ENCODE peak calls at places on chromosome 14, in four cellular contexts. One of them, this sample, is unnamed.

GRCh38 chr14:75437201-75438143 is 9.7 kb downstream of the JDP2 start:
- DNase-seq in H9: no peak
- DNase-seq in H1: no peak
- DNase-seq in mesenchymal stem cell: no peak
- DNase-seq in this sample: no peak

GRCh38 chr14:96741151-96741977 is 55.8 kb upstream of the VRK1 start:
- DNase-seq in H9: peak
- DNase-seq in H1: peak
- DNase-seq in mesenchymal stem cell: peak
- DNase-seq in this sample: peak

GRCh38 chr14:64112859-64113258 is 181.3 kb downstream of the ESR2 start:
- DNase-seq in H9: no peak
- DNase-seq in H1: no peak
- DNase-seq in mesenchymal stem cell: no peak
- DNase-seq in this sample: no peak

GRCh38 chr14:32932921-32933622 is 5.6 kb upstream of the NPAS3 start:
- DNase-seq in H9: peak
- DNase-seq in H1: peak
- DNase-seq in mesenchymal stem cell: peak
- DNase-seq in this sample: peak

GRCh38 chr14:72111921-72112320 is 179.7 kb downstream of the RGS6 start:
- DNase-seq in H9: no peak
- DNase-seq in H1: no peak
- DNase-seq in mesenchymal stem cell: no peak
- DNase-seq in this sample: no peak

GRCh38 chr14:21268612-21269251 is 510 bp downstream of the HNRNPC start:
- DNase-seq in H9: no peak
- DNase-seq in H1: no peak
- DNase-seq in mesenchymal stem cell: peak
- DNase-seq in this sample: peak

GRCh38 chr14:101603096-101603495 is 41.8 kb downstream of the DIO3 start:
- DNase-seq in H9: no peak
- DNase-seq in H1: peak
- DNase-seq in mesenchymal stem cell: no peak
- DNase-seq in this sample: no peak

GRCh38 chr14:101291390-101291789 is 269.9 kb upstream of the DIO3 start:
- DNase-seq in H9: no peak
- DNase-seq in H1: no peak
- DNase-seq in mesenchymal stem cell: no peak
- DNase-seq in this sample: no peak

GRCh38 chr14:61841145-61841544 is 78.9 kb downstream of the SNAPC1 start:
- DNase-seq in H9: no peak
- DNase-seq in H1: no peak
- DNase-seq in mesenchymal stem cell: no peak
- DNase-seq in this sample: no peak

GRCh38 chr14:75277000-75277795 is 1.4 kb upstream of the FOS start:
- DNase-seq in H9: peak
- DNase-seq in H1: peak
- DNase-seq in mesenchymal stem cell: peak
- DNase-seq in this sample: peak

GRCh38 chr14:71488703-71489141 is 443.5 kb upstream of the RGS6 start:
- DNase-seq in H9: no peak
- DNase-seq in H1: no peak
- DNase-seq in mesenchymal stem cell: peak
- DNase-seq in this sample: no peak

GRCh38 chr14:49972199-49972671 is 79.4 kb downstream of the ARF6 start:
- DNase-seq in H9: no peak
- DNase-seq in H1: no peak
- DNase-seq in mesenchymal stem cell: peak
- DNase-seq in this sample: no peak

GRCh38 chr14:101731187-101732080 is 30.1 kb upstream of the PPP2R5C start:
- DNase-seq in H9: peak
- DNase-seq in H1: no peak
- DNase-seq in mesenchymal stem cell: peak
- DNase-seq in this sample: no peak

GRCh38 chr14:68346540-68347232 is 446.2 kb downstream of the ZFP36L1 start:
- DNase-seq in H9: no peak
- DNase-seq in H1: no peak
- DNase-seq in mesenchymal stem cell: no peak
- DNase-seq in this sample: no peak
- H2BK12ac ChIP-seq in H9: no peak
- H2BK12ac ChIP-seq in H1: no peak
- H2BK12ac ChIP-seq in mesenchymal stem cell: peak
- H2BK12ac ChIP-seq in this sample: no peak

GRCh38 chr14:65501328-65501727 is 88.8 kb downstream of the FUT8 start:
- DNase-seq in H9: no peak
- DNase-seq in H1: no peak
- DNase-seq in mesenchymal stem cell: no peak
- DNase-seq in this sample: no peak
- H2BK12ac ChIP-seq in H9: no peak
- H2BK12ac ChIP-seq in H1: no peak
- H2BK12ac ChIP-seq in mesenchymal stem cell: no peak
- H2BK12ac ChIP-seq in this sample: no peak

GRCh38 chr14:67167420-67168109 is 21.7 kb upstream of the GARIN2 start:
- DNase-seq in H9: no peak
- DNase-seq in H1: no peak
- DNase-seq in mesenchymal stem cell: no peak
- DNase-seq in this sample: no peak

GRCh38 chr14:67170706-67171105 is 18.5 kb upstream of the GARIN2 start:
- DNase-seq in H9: no peak
- DNase-seq in H1: no peak
- DNase-seq in mesenchymal stem cell: peak
- DNase-seq in this sample: no peak

GRCh38 chr14:67166450-67166853 is 22.8 kb upstream of the GARIN2 start:
- DNase-seq in H9: no peak
- DNase-seq in H1: no peak
- DNase-seq in mesenchymal stem cell: peak
- DNase-seq in this sample: peak

GRCh38 chr14:67172056-67172455 is 17.2 kb upstream of the GARIN2 start:
- DNase-seq in H9: no peak
- DNase-seq in H1: no peak
- DNase-seq in mesenchymal stem cell: no peak
- DNase-seq in this sample: no peak

DNA sequence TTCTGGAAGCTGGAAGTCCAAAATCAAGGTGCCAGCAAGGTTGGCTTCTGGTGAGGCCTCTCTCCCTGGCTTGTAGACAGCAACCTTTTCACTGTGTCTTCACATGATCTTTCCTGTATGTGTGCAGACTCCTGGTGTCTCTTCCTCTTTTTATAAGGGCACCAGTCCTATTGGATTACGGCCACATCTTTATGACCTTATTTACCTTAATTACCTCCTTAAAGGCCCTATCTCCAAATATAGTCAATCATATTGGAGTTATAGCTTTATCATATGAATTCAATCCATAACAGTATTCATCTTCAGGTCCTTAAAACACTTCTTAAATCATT is 21.2 kb upstream of the GARIN2 start:
- DNase-seq in H9: no peak
- DNase-seq in H1: no peak
- DNase-seq in mesenchymal stem cell: no peak
- DNase-seq in this sample: no peak
- H2BK12ac ChIP-seq in H9: no peak
- H2BK12ac ChIP-seq in H1: peak
- H2BK12ac ChIP-seq in mesenchymal stem cell: no peak
- H2BK12ac ChIP-seq in this sample: no peak

DNA sequence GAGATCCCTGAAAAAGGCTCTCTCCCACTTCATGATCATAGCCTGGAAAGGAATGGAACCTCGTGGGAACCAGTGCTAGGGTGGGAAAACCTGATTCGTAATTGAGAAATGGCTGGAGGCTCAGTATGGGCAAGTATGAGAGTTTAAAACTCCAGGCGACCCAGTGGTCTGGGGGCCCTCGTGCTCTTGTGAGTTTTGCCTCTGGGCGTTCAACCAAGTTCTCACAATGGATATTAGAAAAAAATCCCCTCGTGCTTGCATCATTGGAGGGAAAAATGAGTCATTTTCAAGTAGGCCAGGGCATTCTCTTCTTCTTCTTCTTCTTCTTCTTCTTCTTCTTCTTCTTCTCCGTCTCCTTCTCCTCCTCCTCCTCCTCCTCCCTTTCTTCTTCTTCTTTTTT is 39.1 kb downstream of the GPR68 start:
- DNase-seq in H9: no peak
- DNase-seq in H1: no peak
- DNase-seq in mesenchymal stem cell: no peak
- DNase-seq in this sample: no peak
- H2BK12ac ChIP-seq in H9: no peak
- H2BK12ac ChIP-seq in H1: no peak
- H2BK12ac ChIP-seq in mesenchymal stem cell: no peak
- H2BK12ac ChIP-seq in this sample: no peak